ENCODE peak calls at places on chromosomes 1 and 21, in five cellular contexts. O, R, I, B and S are unnamed samples. For H3K27me3, the result is how much of the 10 kb centered on the place peaks cover.

GRCh38 chr1:111596499-111596898 is 23.1 kb upstream of the RAP1A start:
- DNase-seq in R (no peak), I (peak), O (no peak), B (peak), S (no peak)

GRCh38 chr1:41626146-41626545 is 141.7 kb upstream of the EDN2 start:
- DNase-seq in O (no peak), R (peak), I (no peak), B (no peak), S (peak)

GRCh38 chr1:32464191-32464715 is 619 bp upstream of the ZBTB8B start:
- DNase-seq in R (no peak), B (no peak), I (no peak), O (peak), S (no peak)

GRCh38 chr1:83746234-83746633 is 252.7 kb downstream of the TTLL7 start:
- DNase-seq in O (no peak), I (no peak), R (no peak), B (no peak), S (no peak)

GRCh38 chr1:202200112-202200548 is 6.5 kb downstream of the LGR6 start:
- DNase-seq in I (no peak), O (no peak), R (no peak), B (peak), S (no peak)

GRCh38 chr1:66282343-66282852 is 251.6 kb upstream of the SGIP1 start:
- DNase-seq in I (no peak), O (no peak), R (no peak), B (no peak), S (no peak)

GRCh38 chr1:6075747-6076146 is 30.1 kb downstream of the KCNAB2 start:
- DNase-seq in I (no peak), B (no peak), R (no peak), O (no peak), S (no peak)

GRCh38 chr1:3138623-3139151 is 69.7 kb downstream of the PRDM16 start:
- DNase-seq in R (no peak), I (no peak), B (no peak), O (no peak), S (no peak)

GRCh38 chr1:64337476-64337875 is 132.5 kb upstream of the CACHD1 start:
- DNase-seq in R (no peak), B (no peak), O (peak), I (no peak), S (no peak)

GRCh38 chr1:180252638-180253536 is 22.8 kb downstream of the LHX4 start:
- DNase-seq in O (peak), I (no peak), R (peak), B (peak), S (no peak)

GRCh38 chr1:204923209-204923608 is 52.5 kb downstream of the NFASC start:
- DNase-seq in B (no peak), R (peak), O (no peak), I (no peak), S (no peak)

GRCh38 chr1:160225345-160225744 is 20.2 kb downstream of the PEA15 start:
- DNase-seq in I (no peak), R (no peak), B (no peak), O (no peak), S (no peak)

DNA sequence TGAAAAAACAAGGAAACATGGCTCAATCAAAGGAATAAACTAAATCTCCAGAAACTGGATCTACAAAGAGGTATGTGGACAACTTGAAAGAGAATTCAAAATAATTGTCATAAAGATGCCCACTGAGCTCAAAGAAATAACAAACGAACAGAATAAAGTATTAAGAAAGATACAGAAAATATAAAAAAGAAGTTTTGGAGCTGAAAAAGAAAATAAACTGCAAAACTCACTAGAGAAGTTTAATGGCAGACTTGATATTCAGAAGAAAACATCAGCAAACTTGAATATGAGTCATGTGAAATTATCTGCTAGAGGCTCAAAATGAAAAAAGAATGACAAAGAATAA is 208.1 kb upstream of the SAMSN1 start:
- DNase-seq in B (no peak), R (no peak), O (no peak), I (no peak), S (no peak)
- H3K27me3 ChIP-seq in B (under half), R (under half), O (under half), I (under half), S (under half)

GRCh38 chr1:23867542-23867952 is 543 bp downstream of the FUCA1 start:
- DNase-seq in O (no peak), R (no peak), B (no peak), I (no peak), S (no peak)
- TF ChIP-seq EP300 in O (no peak), R (no peak), B (no peak), I (no peak), S (no peak)

GRCh38 chr1:31423418-31423947 is 10.5 kb downstream of the SERINC2 start:
- DNase-seq in B (no peak), R (no peak), O (no peak), I (no peak), S (no peak)
- TF ChIP-seq POLR2AphosphoS5 in B (no peak), R (no peak), O (no peak), I (no peak), S (no peak)

GRCh38 chr1:174114106-174114505 is 45.2 kb upstream of the RABGAP1L start:
- DNase-seq in R (no peak), B (no peak), O (no peak), I (no peak), S (no peak)

GRCh38 chr1:174110053-174110452 is 49.3 kb upstream of the RABGAP1L start:
- DNase-seq in I (no peak), B (no peak), R (no peak), O (no peak), S (no peak)

GRCh38 chr1:174114788-174115448 is 44.4 kb upstream of the RABGAP1L start:
- DNase-seq in B (no peak), R (no peak), O (peak), I (no peak), S (no peak)

GRCh38 chr1:174116042-174116441 is 43.3 kb upstream of the RABGAP1L start:
- DNase-seq in B (no peak), O (no peak), R (no peak), I (no peak), S (no peak)

DNA sequence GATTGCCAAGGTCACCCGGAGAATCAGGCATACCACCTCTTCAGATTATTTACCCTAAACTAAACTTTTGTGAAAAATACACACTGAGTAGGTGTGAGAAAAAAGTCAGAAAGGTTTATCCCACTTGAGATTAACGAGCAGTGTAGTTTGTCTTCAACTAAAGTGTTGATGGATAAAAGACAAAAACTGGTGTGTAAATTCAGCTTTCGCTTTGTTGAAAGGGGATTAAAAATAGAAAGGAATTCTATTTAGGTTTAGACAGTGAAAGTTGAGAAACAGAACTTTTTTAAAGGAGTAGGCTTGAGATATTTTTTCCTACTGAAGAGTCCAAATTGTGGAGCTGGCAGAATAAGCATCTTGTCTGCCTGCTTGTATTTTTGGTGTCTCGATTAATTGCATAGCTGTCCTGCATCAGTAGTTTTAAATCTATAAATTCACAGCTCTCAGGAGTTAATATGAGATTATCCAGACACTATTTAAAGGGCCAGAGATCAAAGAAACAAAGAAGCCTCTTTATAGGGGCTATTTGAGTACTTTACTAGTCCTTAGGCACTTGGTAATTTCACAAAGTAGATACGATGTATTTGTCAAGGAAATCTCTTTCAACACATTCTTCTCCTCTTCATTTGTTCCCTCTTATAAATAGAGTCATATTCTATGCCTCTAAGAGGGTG is 46.7 kb upstream of the RABGAP1L start:
- DNase-seq in O (no peak), R (no peak), I (no peak), B (no peak), S (no peak)
- H3K27me3 ChIP-seq in O (under half), R (under half), I (under half), B (under half), S (under half)

GRCh38 chr1:15031251-15031930 is 122.2 kb upstream of the TMEM51 start:
- DNase-seq in R (no peak), B (no peak), I (no peak), O (no peak), S (no peak)

GRCh38 chr1:15035236-15035635 is 118.3 kb upstream of the TMEM51 start:
- DNase-seq in O (no peak), I (no peak), B (no peak), R (no peak), S (no peak)

GRCh38 chr1:15034656-15035055 is 118.9 kb upstream of the TMEM51 start:
- DNase-seq in I (no peak), R (no peak), O (no peak), B (no peak), S (no peak)

GRCh38 chr1:15036101-15036500 is 117.4 kb upstream of the TMEM51 start:
- DNase-seq in B (no peak), O (no peak), R (no peak), I (no peak), S (no peak)

GRCh38 chr1:15033264-15033663 is 120.3 kb upstream of the TMEM51 start:
- DNase-seq in B (no peak), I (no peak), O (no peak), R (no peak), S (no peak)
- TF ChIP-seq EP300 in B (no peak), I (no peak), O (no peak), R (no peak), S (no peak)

GRCh38 chr1:156523801-156524480 is 23.4 kb upstream of the MEF2D start:
- DNase-seq in I (no peak), B (no peak), R (no peak), O (no peak), S (no peak)
- TF ChIP-seq POLR2AphosphoS5 in I (no peak), B (no peak), R (no peak), O (no peak), S (no peak)

GRCh38 chr1:200029035-200029623 is 1.6 kb downstream of the NR5A2 start:
- DNase-seq in I (no peak), R (no peak), O (peak), B (peak), S (no peak)

GRCh38 chr1:200028586-200029034 is 1.1 kb downstream of the NR5A2 start:
- DNase-seq in R (no peak), B (no peak), O (no peak), I (no peak), S (no peak)

GRCh38 chr1:200030791-200031190 is 3.3 kb downstream of the NR5A2 start:
- DNase-seq in I (no peak), B (no peak), O (no peak), R (no peak), S (no peak)

GRCh38 chr1:200027264-200027823 is at the start of gene NR5A2:
- DNase-seq in R (no peak), B (no peak), I (no peak), O (no peak), S (no peak)

DNA sequence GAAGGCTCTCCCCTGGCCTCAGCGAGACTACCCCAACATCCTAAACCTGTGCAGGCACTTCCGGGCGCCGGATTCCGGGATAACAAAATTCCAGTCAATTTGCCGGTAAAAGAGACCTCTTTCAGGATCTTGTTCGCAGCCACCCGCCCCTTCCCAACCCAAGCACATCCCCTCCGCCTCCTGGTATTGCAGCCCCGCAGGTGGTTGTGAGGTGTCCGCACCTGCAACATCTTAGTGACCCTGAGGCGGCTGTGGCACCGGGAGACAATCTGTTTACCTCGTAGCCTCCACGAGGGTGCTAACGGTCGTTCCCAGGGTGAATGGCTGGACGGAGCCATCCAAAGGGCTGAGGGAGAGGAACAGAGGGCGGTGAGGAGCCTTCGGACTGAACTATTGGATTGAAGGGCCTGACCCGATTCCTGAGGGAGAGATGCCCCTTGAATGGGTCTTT is 2.1 kb downstream of the NR5A2 start:
- DNase-seq in B (no peak), O (no peak), R (no peak), I (no peak), S (no peak)
- H3K27me3 ChIP-seq in B (under half), O (half or more), R (under half), I (under half), S (half or more)

DNA sequence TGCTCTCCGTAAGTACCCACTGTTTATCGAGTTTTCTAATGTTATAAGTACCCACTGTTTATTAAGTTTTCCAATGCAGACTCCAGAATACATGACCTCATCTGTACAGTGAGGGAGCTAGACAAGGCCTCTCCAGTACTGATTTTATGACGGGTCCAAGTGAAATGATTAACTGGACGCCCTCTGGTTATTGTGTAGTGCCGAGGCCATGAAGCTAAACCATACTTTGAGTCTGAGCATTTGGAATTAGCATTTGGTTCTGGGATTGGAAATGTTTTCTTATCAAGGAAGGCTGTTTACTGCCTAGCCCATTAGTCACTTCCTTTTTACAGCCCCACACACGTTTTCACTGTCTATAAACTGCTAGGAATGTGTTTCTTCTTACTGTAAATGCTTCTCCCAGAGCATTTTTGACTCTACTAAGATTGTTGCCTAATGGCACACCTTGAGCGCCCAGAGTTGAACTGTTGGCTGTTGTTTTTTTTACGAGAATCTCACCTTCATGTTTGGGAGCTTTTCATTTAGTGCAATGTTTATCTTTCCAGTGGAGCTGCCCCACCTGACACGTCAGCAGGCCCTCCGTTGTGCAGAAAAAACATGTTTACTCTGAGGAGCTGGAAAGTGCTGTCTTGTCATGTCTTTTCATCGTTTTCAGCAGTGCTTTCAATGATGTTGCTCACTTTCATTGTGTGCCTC is 26.9 kb downstream of the SPATA46 start:
- DNase-seq in R (no peak), B (no peak), O (no peak), I (no peak), S (no peak)
- TF ChIP-seq EP300 in R (no peak), B (no peak), O (no peak), I (no peak), S (no peak)

GRCh38 chr1:34870395-34870794 is 10.8 kb upstream of the SMIM12 start:
- DNase-seq in I (no peak), B (no peak), R (no peak), O (peak), S (no peak)
- TF ChIP-seq POLR2AphosphoS5 in I (no peak), B (no peak), R (no peak), O (no peak), S (no peak)